ENCODE peak calls at places on chromosomes 2 and 18, in eight cellular contexts. One of them, this sample, is unnamed.

GRCh38 chr2:240449764-240450531 is 14.5 kb downstream of the GPC1 start:
- DNase-seq in Peyer's patch: no peak
- DNase-seq in activated CD8-positive, alpha-beta memory T cell treated with anti-CD3 and anti-CD28 coated beads for 48 hours: no peak
- DNase-seq in H9: no peak
- DNase-seq in sciatic nerve: no peak
- DNase-seq in cardiac fibroblast: peak
- DNase-seq in body of pancreas: no peak
- DNase-seq in astrocyte of the cerebellum: no peak
- DNase-seq in this sample: no peak

GRCh38 chr2:100767224-100767653 is 52.7 kb upstream of the NPAS2 start:
- DNase-seq in activated CD8-positive, alpha-beta memory T cell treated with anti-CD3 and anti-CD28 coated beads for 48 hours: no peak
- DNase-seq in sciatic nerve: no peak
- DNase-seq in Peyer's patch: no peak
- DNase-seq in cardiac fibroblast: peak
- DNase-seq in body of pancreas: no peak
- DNase-seq in H9: no peak
- DNase-seq in astrocyte of the cerebellum: no peak
- DNase-seq in this sample: no peak

GRCh38 chr2:212539145-212539880 is 711 bp upstream of the ERBB4 start:
- DNase-seq in Peyer's patch: no peak
- DNase-seq in body of pancreas: peak
- DNase-seq in sciatic nerve: peak
- DNase-seq in astrocyte of the cerebellum: no peak
- DNase-seq in H9: peak
- DNase-seq in activated CD8-positive, alpha-beta memory T cell treated with anti-CD3 and anti-CD28 coated beads for 48 hours: no peak
- DNase-seq in cardiac fibroblast: peak
- DNase-seq in this sample: peak

GRCh38 chr18:70523035-70523797 is 234.4 kb downstream of the SOCS6 start:
- DNase-seq in sciatic nerve: no peak
- DNase-seq in cardiac fibroblast: no peak
- DNase-seq in astrocyte of the cerebellum: no peak
- DNase-seq in H9: no peak
- DNase-seq in activated CD8-positive, alpha-beta memory T cell treated with anti-CD3 and anti-CD28 coated beads for 48 hours: no peak
- DNase-seq in Peyer's patch: no peak
- DNase-seq in body of pancreas: no peak
- DNase-seq in this sample: no peak

GRCh38 chr2:167944825-167945659 is 302.4 kb downstream of the STK39 start:
- DNase-seq in cardiac fibroblast: peak
- DNase-seq in activated CD8-positive, alpha-beta memory T cell treated with anti-CD3 and anti-CD28 coated beads for 48 hours: no peak
- DNase-seq in astrocyte of the cerebellum: no peak
- DNase-seq in sciatic nerve: no peak
- DNase-seq in body of pancreas: no peak
- DNase-seq in Peyer's patch: no peak
- DNase-seq in H9: no peak
- DNase-seq in this sample: no peak

GRCh38 chr18:3525870-3526420 is 76.0 kb downstream of the TGIF1 start:
- DNase-seq in body of pancreas: no peak
- DNase-seq in H9: no peak
- DNase-seq in sciatic nerve: no peak
- DNase-seq in activated CD8-positive, alpha-beta memory T cell treated with anti-CD3 and anti-CD28 coated beads for 48 hours: no peak
- DNase-seq in astrocyte of the cerebellum: no peak
- DNase-seq in cardiac fibroblast: no peak
- DNase-seq in Peyer's patch: peak
- DNase-seq in this sample: no peak

GRCh38 chr18:76351961-76352581 is 143.0 kb downstream of the ZNF516 start:
- DNase-seq in H9: peak
- DNase-seq in Peyer's patch: no peak
- DNase-seq in body of pancreas: peak
- DNase-seq in activated CD8-positive, alpha-beta memory T cell treated with anti-CD3 and anti-CD28 coated beads for 48 hours: no peak
- DNase-seq in cardiac fibroblast: peak
- DNase-seq in astrocyte of the cerebellum: peak
- DNase-seq in sciatic nerve: no peak
- DNase-seq in this sample: no peak

GRCh38 chr18:10787293-10787901 is 261.6 kb downstream of the NAPG start:
- DNase-seq in astrocyte of the cerebellum: peak
- DNase-seq in activated CD8-positive, alpha-beta memory T cell treated with anti-CD3 and anti-CD28 coated beads for 48 hours: peak
- DNase-seq in body of pancreas: peak
- DNase-seq in H9: peak
- DNase-seq in Peyer's patch: peak
- DNase-seq in sciatic nerve: peak
- DNase-seq in cardiac fibroblast: peak
- DNase-seq in this sample: peak

GRCh38 chr2:150624001-150624401 is 136.5 kb upstream of the RND3 start:
- DNase-seq in sciatic nerve: no peak
- DNase-seq in body of pancreas: no peak
- DNase-seq in astrocyte of the cerebellum: no peak
- DNase-seq in cardiac fibroblast: peak
- DNase-seq in activated CD8-positive, alpha-beta memory T cell treated with anti-CD3 and anti-CD28 coated beads for 48 hours: no peak
- DNase-seq in H9: no peak
- DNase-seq in Peyer's patch: no peak
- DNase-seq in this sample: no peak

GRCh38 chr2:132936261-132936660 is 266.3 kb upstream of the LYPD1 start:
- DNase-seq in astrocyte of the cerebellum: no peak
- DNase-seq in cardiac fibroblast: peak
- DNase-seq in activated CD8-positive, alpha-beta memory T cell treated with anti-CD3 and anti-CD28 coated beads for 48 hours: no peak
- DNase-seq in H9: no peak
- DNase-seq in Peyer's patch: no peak
- DNase-seq in sciatic nerve: no peak
- DNase-seq in body of pancreas: no peak
- DNase-seq in this sample: no peak

GRCh38 chr18:8705280-8705940 is at the start of gene MTCL1:
- DNase-seq in activated CD8-positive, alpha-beta memory T cell treated with anti-CD3 and anti-CD28 coated beads for 48 hours: no peak
- DNase-seq in astrocyte of the cerebellum: no peak
- DNase-seq in body of pancreas: peak
- DNase-seq in sciatic nerve: peak
- DNase-seq in cardiac fibroblast: peak
- DNase-seq in H9: peak
- DNase-seq in Peyer's patch: peak
- DNase-seq in this sample: no peak

GRCh38 chr2:199757466-199757865 is 93.5 kb downstream of the FTCDNL1 start:
- DNase-seq in Peyer's patch: no peak
- DNase-seq in cardiac fibroblast: no peak
- DNase-seq in sciatic nerve: no peak
- DNase-seq in astrocyte of the cerebellum: no peak
- DNase-seq in H9: no peak
- DNase-seq in body of pancreas: peak
- DNase-seq in activated CD8-positive, alpha-beta memory T cell treated with anti-CD3 and anti-CD28 coated beads for 48 hours: no peak
- DNase-seq in this sample: no peak

GRCh38 chr2:86243950-86244733 is 44.9 kb downstream of the MRPL35 start:
- DNase-seq in H9: no peak
- DNase-seq in activated CD8-positive, alpha-beta memory T cell treated with anti-CD3 and anti-CD28 coated beads for 48 hours: no peak
- DNase-seq in sciatic nerve: no peak
- DNase-seq in Peyer's patch: no peak
- DNase-seq in cardiac fibroblast: no peak
- DNase-seq in astrocyte of the cerebellum: no peak
- DNase-seq in body of pancreas: no peak
- DNase-seq in this sample: no peak

GRCh38 chr2:235217814-235218213 is 266.0 kb downstream of the SH3BP4 start:
- DNase-seq in cardiac fibroblast: peak
- DNase-seq in body of pancreas: no peak
- DNase-seq in sciatic nerve: no peak
- DNase-seq in astrocyte of the cerebellum: no peak
- DNase-seq in activated CD8-positive, alpha-beta memory T cell treated with anti-CD3 and anti-CD28 coated beads for 48 hours: no peak
- DNase-seq in Peyer's patch: no peak
- DNase-seq in H9: no peak
- DNase-seq in this sample: no peak

GRCh38 chr2:96404446-96405373 is 69.1 kb downstream of the NCAPH start:
- DNase-seq in body of pancreas: peak
- DNase-seq in Peyer's patch: no peak
- DNase-seq in H9: no peak
- DNase-seq in sciatic nerve: no peak
- DNase-seq in cardiac fibroblast: no peak
- DNase-seq in astrocyte of the cerebellum: no peak
- DNase-seq in activated CD8-positive, alpha-beta memory T cell treated with anti-CD3 and anti-CD28 coated beads for 48 hours: no peak
- DNase-seq in this sample: no peak

GRCh38 chr18:42038936-42039335 is 83.9 kb downstream of the PIK3C3 start:
- DNase-seq in activated CD8-positive, alpha-beta memory T cell treated with anti-CD3 and anti-CD28 coated beads for 48 hours: no peak
- DNase-seq in cardiac fibroblast: peak
- DNase-seq in astrocyte of the cerebellum: peak
- DNase-seq in sciatic nerve: no peak
- DNase-seq in H9: no peak
- DNase-seq in Peyer's patch: no peak
- DNase-seq in body of pancreas: no peak
- DNase-seq in this sample: no peak

GRCh38 chr2:112690853-112691390 is 29.9 kb upstream of the NT5DC4 start:
- DNase-seq in sciatic nerve: peak
- DNase-seq in H9: peak
- DNase-seq in cardiac fibroblast: peak
- DNase-seq in Peyer's patch: peak
- DNase-seq in body of pancreas: peak
- DNase-seq in astrocyte of the cerebellum: no peak
- DNase-seq in activated CD8-positive, alpha-beta memory T cell treated with anti-CD3 and anti-CD28 coated beads for 48 hours: no peak
- DNase-seq in this sample: no peak

GRCh38 chr18:10201655-10202054 is 252.8 kb upstream of the APCDD1 start:
- DNase-seq in Peyer's patch: no peak
- DNase-seq in H9: no peak
- DNase-seq in sciatic nerve: no peak
- DNase-seq in cardiac fibroblast: no peak
- DNase-seq in activated CD8-positive, alpha-beta memory T cell treated with anti-CD3 and anti-CD28 coated beads for 48 hours: no peak
- DNase-seq in astrocyte of the cerebellum: no peak
- DNase-seq in body of pancreas: no peak
- DNase-seq in this sample: no peak

GRCh38 chr2:109126501-109126860 is 2.5 kb upstream of the SH3RF3 start:
- DNase-seq in sciatic nerve: no peak
- DNase-seq in activated CD8-positive, alpha-beta memory T cell treated with anti-CD3 and anti-CD28 coated beads for 48 hours: no peak
- DNase-seq in body of pancreas: no peak
- DNase-seq in Peyer's patch: no peak
- DNase-seq in H9: no peak
- DNase-seq in cardiac fibroblast: peak
- DNase-seq in astrocyte of the cerebellum: no peak
- DNase-seq in this sample: no peak

GRCh38 chr18:21267370-21267769 is 25.3 kb downstream of the GREB1L start:
- DNase-seq in activated CD8-positive, alpha-beta memory T cell treated with anti-CD3 and anti-CD28 coated beads for 48 hours: no peak
- DNase-seq in H9: no peak
- DNase-seq in Peyer's patch: no peak
- DNase-seq in sciatic nerve: no peak
- DNase-seq in astrocyte of the cerebellum: no peak
- DNase-seq in cardiac fibroblast: no peak
- DNase-seq in body of pancreas: no peak
- DNase-seq in this sample: no peak

GRCh38 chr2:157899125-157899839 is 23.2 kb upstream of the ACVR1 start:
- DNase-seq in cardiac fibroblast: no peak
- DNase-seq in sciatic nerve: no peak
- DNase-seq in body of pancreas: no peak
- DNase-seq in astrocyte of the cerebellum: no peak
- DNase-seq in Peyer's patch: no peak
- DNase-seq in activated CD8-positive, alpha-beta memory T cell treated with anti-CD3 and anti-CD28 coated beads for 48 hours: no peak
- DNase-seq in H9: no peak
- DNase-seq in this sample: no peak

GRCh38 chr2:48131503-48132293 is 225.4 kb upstream of the FBXO11 start:
- DNase-seq in astrocyte of the cerebellum: peak
- DNase-seq in Peyer's patch: no peak
- DNase-seq in body of pancreas: no peak
- DNase-seq in activated CD8-positive, alpha-beta memory T cell treated with anti-CD3 and anti-CD28 coated beads for 48 hours: no peak
- DNase-seq in sciatic nerve: no peak
- DNase-seq in H9: no peak
- DNase-seq in cardiac fibroblast: peak
- DNase-seq in this sample: no peak

GRCh38 chr2:58856100-58856499 is 615.0 kb upstream of the FANCL start:
- DNase-seq in H9: peak
- DNase-seq in body of pancreas: no peak
- DNase-seq in activated CD8-positive, alpha-beta memory T cell treated with anti-CD3 and anti-CD28 coated beads for 48 hours: no peak
- DNase-seq in sciatic nerve: no peak
- DNase-seq in cardiac fibroblast: no peak
- DNase-seq in astrocyte of the cerebellum: no peak
- DNase-seq in Peyer's patch: no peak
- DNase-seq in this sample: no peak

GRCh38 chr2:105377871-105378270 is 21.0 kb downstream of the FHL2 start:
- DNase-seq in astrocyte of the cerebellum: no peak
- DNase-seq in Peyer's patch: no peak
- DNase-seq in body of pancreas: no peak
- DNase-seq in cardiac fibroblast: peak
- DNase-seq in H9: no peak
- DNase-seq in activated CD8-positive, alpha-beta memory T cell treated with anti-CD3 and anti-CD28 coated beads for 48 hours: no peak
- DNase-seq in sciatic nerve: peak
- DNase-seq in this sample: no peak

GRCh38 chr2:119838179-119838578 is 78.5 kb downstream of the PTPN4 start:
- DNase-seq in sciatic nerve: no peak
- DNase-seq in Peyer's patch: no peak
- DNase-seq in H9: no peak
- DNase-seq in activated CD8-positive, alpha-beta memory T cell treated with anti-CD3 and anti-CD28 coated beads for 48 hours: no peak
- DNase-seq in astrocyte of the cerebellum: no peak
- DNase-seq in body of pancreas: no peak
- DNase-seq in cardiac fibroblast: no peak
- DNase-seq in this sample: no peak

GRCh38 chr2:122451040-122451439 is 695.6 kb downstream of the TSN start:
- DNase-seq in activated CD8-positive, alpha-beta memory T cell treated with anti-CD3 and anti-CD28 coated beads for 48 hours: no peak
- DNase-seq in Peyer's patch: no peak
- DNase-seq in astrocyte of the cerebellum: no peak
- DNase-seq in H9: peak
- DNase-seq in body of pancreas: no peak
- DNase-seq in cardiac fibroblast: peak
- DNase-seq in sciatic nerve: no peak
- DNase-seq in this sample: no peak

GRCh38 chr2:204380141-204380881 is 165.0 kb upstream of the PARD3B start:
- DNase-seq in body of pancreas: no peak
- DNase-seq in cardiac fibroblast: no peak
- DNase-seq in Peyer's patch: no peak
- DNase-seq in astrocyte of the cerebellum: no peak
- DNase-seq in activated CD8-positive, alpha-beta memory T cell treated with anti-CD3 and anti-CD28 coated beads for 48 hours: no peak
- DNase-seq in H9: no peak
- DNase-seq in sciatic nerve: no peak
- DNase-seq in this sample: no peak

GRCh38 chr2:26735883-26736588 is 28.0 kb upstream of the SLC35F6 start:
- DNase-seq in H9: no peak
- DNase-seq in cardiac fibroblast: no peak
- DNase-seq in activated CD8-positive, alpha-beta memory T cell treated with anti-CD3 and anti-CD28 coated beads for 48 hours: no peak
- DNase-seq in Peyer's patch: no peak
- DNase-seq in astrocyte of the cerebellum: no peak
- DNase-seq in body of pancreas: no peak
- DNase-seq in sciatic nerve: no peak
- DNase-seq in this sample: no peak

GRCh38 chr2:28251337-28251736 is 141.3 kb upstream of the FOSL2 start:
- DNase-seq in Peyer's patch: no peak
- DNase-seq in sciatic nerve: no peak
- DNase-seq in astrocyte of the cerebellum: no peak
- DNase-seq in body of pancreas: no peak
- DNase-seq in activated CD8-positive, alpha-beta memory T cell treated with anti-CD3 and anti-CD28 coated beads for 48 hours: no peak
- DNase-seq in cardiac fibroblast: no peak
- DNase-seq in H9: no peak
- DNase-seq in this sample: no peak

GRCh38 chr18:33560686-33561370 is 17.2 kb upstream of the ASXL3 start:
- DNase-seq in activated CD8-positive, alpha-beta memory T cell treated with anti-CD3 and anti-CD28 coated beads for 48 hours: no peak
- DNase-seq in cardiac fibroblast: peak
- DNase-seq in sciatic nerve: no peak
- DNase-seq in body of pancreas: no peak
- DNase-seq in astrocyte of the cerebellum: no peak
- DNase-seq in H9: peak
- DNase-seq in Peyer's patch: no peak
- DNase-seq in this sample: no peak

GRCh38 chr2:242060212-242060835 is 190.8 kb downstream of the RTP5 start:
- DNase-seq in H9: no peak
- DNase-seq in sciatic nerve: no peak
- DNase-seq in Peyer's patch: no peak
- DNase-seq in activated CD8-positive, alpha-beta memory T cell treated with anti-CD3 and anti-CD28 coated beads for 48 hours: no peak
- DNase-seq in cardiac fibroblast: peak
- DNase-seq in body of pancreas: no peak
- DNase-seq in astrocyte of the cerebellum: peak
- DNase-seq in this sample: no peak

GRCh38 chr2:20304411-20304810 is 46.2 kb downstream of the PUM2 start:
- DNase-seq in astrocyte of the cerebellum: peak
- DNase-seq in cardiac fibroblast: peak
- DNase-seq in activated CD8-positive, alpha-beta memory T cell treated with anti-CD3 and anti-CD28 coated beads for 48 hours: no peak
- DNase-seq in Peyer's patch: no peak
- DNase-seq in H9: no peak
- DNase-seq in sciatic nerve: no peak
- DNase-seq in body of pancreas: no peak
- DNase-seq in this sample: no peak

GRCh38 chr2:108612514-108613183 is 78.4 kb downstream of the LIMS1 start:
- DNase-seq in H9: no peak
- DNase-seq in sciatic nerve: no peak
- DNase-seq in cardiac fibroblast: no peak
- DNase-seq in Peyer's patch: peak
- DNase-seq in astrocyte of the cerebellum: no peak
- DNase-seq in activated CD8-positive, alpha-beta memory T cell treated with anti-CD3 and anti-CD28 coated beads for 48 hours: no peak
- DNase-seq in body of pancreas: no peak
- DNase-seq in this sample: no peak

GRCh38 chr2:62999905-63000304 is 50.7 kb upstream of the OTX1 start:
- DNase-seq in astrocyte of the cerebellum: no peak
- DNase-seq in body of pancreas: no peak
- DNase-seq in activated CD8-positive, alpha-beta memory T cell treated with anti-CD3 and anti-CD28 coated beads for 48 hours: no peak
- DNase-seq in cardiac fibroblast: peak
- DNase-seq in sciatic nerve: no peak
- DNase-seq in Peyer's patch: no peak
- DNase-seq in H9: no peak
- DNase-seq in this sample: no peak